ENCODE peak calls at places on chromosomes 11 and 22, in five cellular contexts. B is T follicular helper cell, L is BE2C, V is AG04450, M is GM13976. F is an unnamed sample.

GRCh38 chr11:65505434-65506315 is 6.8 kb downstream of the MALAT1 start:
- DNase-seq in B (no peak), L (no peak), V (no peak), M (no peak), F (no peak)

GRCh38 chr11:3086114-3086513 is 28.9 kb upstream of the CARS1 start:
- DNase-seq in B (no peak), L (no peak), V (no peak), M (peak; percentile 22), F (no peak)

GRCh38 chr11:129613076-129613475 is 202.6 kb upstream of the TMEM45B start:
- DNase-seq in B (no peak), L (no peak), V (no peak), M (no peak), F (no peak)

GRCh38 chr22:18950141-18950540 is 14.0 kb upstream of the PRODH start:
- DNase-seq in B (no peak), L (no peak), V (no peak), M (no peak), F (no peak)

GRCh38 chr22:27260087-27260730 is 541.3 kb downstream of the MN1 start:
- DNase-seq in B (no peak), L (no peak), V (no peak), M (no peak), F (no peak)

GRCh38 chr11:65589444-65590239 is 6.0 kb downstream of the KCNK7 start:
- DNase-seq in B (no peak), L (no peak), V (no peak), M (peak; percentile 85), F (no peak)

GRCh38 chr11:126308271-126308671 is 4.4 kb downstream of the DCPS start:
- DNase-seq in B (no peak), L (no peak), V (no peak), M (no peak), F (no peak)

GRCh38 chr11:43419460-43419859 is 60.7 kb downstream of the TTC17 start:
- DNase-seq in B (peak; percentile 1), L (peak; percentile 27), V (no peak), M (peak; percentile 17), F (no peak)

GRCh38 chr22:36194971-36195370 is 6.6 kb downstream of the APOL4 start:
- DNase-seq in B (no peak), L (peak; percentile 69), V (peak; percentile 52), M (peak; percentile 61), F (peak; percentile 39)

GRCh38 chr11:35304393-35304790 is 115.0 kb downstream of the SLC1A2 start:
- DNase-seq in B (no peak), L (no peak), V (no peak), M (peak; percentile 30), F (no peak)

GRCh38 chr11:131203041-131203440 is 167.4 kb upstream of the NTM start:
- DNase-seq in B (no peak), L (no peak), V (no peak), M (no peak), F (no peak)

GRCh38 chr11:11843233-11843632 is 1.5 kb downstream of the USP47 start:
- DNase-seq in B (no peak), L (no peak), V (peak; percentile 49), M (peak; percentile 38), F (no peak)

GRCh38 chr11:8221917-8222316 is 41.8 kb downstream of the LMO1 start:
- DNase-seq in B (no peak), L (no peak), V (no peak), M (no peak), F (no peak)

GRCh38 chr22:50252081-50253045 is 1.3 kb upstream of the HDAC10 start:
- DNase-seq in B (peak; percentile 59), L (peak; percentile 86), V (no peak), M (peak; percentile 79), F (no peak)

GRCh38 chr22:23109441-23109978 is 32.3 kb downstream of the RSPH14 start:
- DNase-seq in B (no peak), L (no peak), V (no peak), M (no peak), F (no peak)

GRCh38 chr22:30305906-30306628 is 16.8 kb upstream of the CASTOR1 start:
- DNase-seq in B (peak; percentile 20), L (no peak), V (no peak), M (no peak), F (no peak)

GRCh38 chr11:95144313-95145235 is 54.9 kb downstream of the ENDOD1 start:
- DNase-seq in B (no peak), L (peak; percentile 28), V (no peak), M (no peak), F (no peak)

GRCh38 chr22:36914383-36914752 is 940 bp downstream of the CSF2RB start:
- DNase-seq in B (no peak), L (no peak), V (no peak), M (no peak), F (no peak)

GRCh38 chr11:34033399-34033798 is 18.1 kb upstream of the CAPRIN1 start:
- DNase-seq in B (no peak), L (no peak), V (no peak), M (no peak), F (no peak)

GRCh38 chr11:15705886-15706285 is 591.2 kb downstream of the INSC start:
- DNase-seq in B (no peak), L (no peak), V (no peak), M (no peak), F (no peak)

F was measured in pulmonary artery endothelial cell.